ENCODE peak calls at places on chromosomes 4 and X, in six cellular contexts. K, H, B, X, R and O are unnamed samples.

GRCh38 chr4:140427104-140427918 is at the start of gene CLGN:
- DNase-seq in K (peak), H (peak), B (peak), X (peak), R (peak), O (peak)

GRCh38 chr4:4256799-4257198 is 8.8 kb upstream of the TMEM128 start:
- DNase-seq in K (no peak), H (no peak), B (no peak), X (no peak), R (no peak), O (no peak)

GRCh38 chrX:43693602-43694406 is 37.7 kb downstream of the MAOA start:
- DNase-seq in K (peak), H (no peak), B (peak), X (no peak), R (peak), O (no peak)

GRCh38 chr4:17066241-17066640 is 167.8 kb upstream of the LDB2 start:
- DNase-seq in K (no peak), H (no peak), B (peak), X (no peak), R (peak), O (no peak)

GRCh38 chrX:51614353-51614752 is 4.4 kb downstream of the CENPVL3 start:
- DNase-seq in K (peak), H (no peak), B (peak), X (no peak), R (peak), O (no peak)

GRCh38 chr4:166735553-166735952 is 498.7 kb downstream of the SPOCK3 start:
- DNase-seq in K (no peak), H (no peak), B (no peak), X (no peak), R (no peak), O (no peak)

GRCh38 chr4:3365871-3366842 is 73.3 kb downstream of the RGS12 start:
- DNase-seq in K (no peak), H (no peak), B (no peak), X (no peak), R (no peak), O (no peak)

GRCh38 chr4:162347492-162348213 is 183.9 kb upstream of the FSTL5 start:
- DNase-seq in K (no peak), H (no peak), B (no peak), X (no peak), R (no peak), O (no peak)

GRCh38 chr4:186689476-186689875 is 34.2 kb downstream of the FAT1 start:
- DNase-seq in K (no peak), H (no peak), B (no peak), X (no peak), R (no peak), O (no peak)

GRCh38 chrX:116031331-116031730 is 139.2 kb upstream of the AGTR2 start:
- DNase-seq in K (no peak), H (no peak), B (no peak), X (no peak), R (no peak), O (no peak)

GRCh38 chr4:961651-962230 is 11.6 kb downstream of the DGKQ start:
- DNase-seq in K (no peak), H (peak), B (no peak), X (no peak), R (no peak), O (no peak)

GRCh38 chr4:175833574-175834350 is 21.7 kb upstream of the GPM6A start:
- DNase-seq in K (peak), H (no peak), B (peak), X (no peak), R (no peak), O (no peak)

GRCh38 chr4:24274401-24275035 is 309.8 kb downstream of the DHX15 start:
- DNase-seq in K (peak), H (no peak), B (peak), X (no peak), R (no peak), O (no peak)

GRCh38 chr4:182808673-182809416 is 108.3 kb downstream of the DCTD start:
- DNase-seq in K (no peak), H (no peak), B (no peak), X (peak), R (peak), O (peak)

GRCh38 chrX:78958419-78959116 is 13.4 kb downstream of the P2RY10 start:
- DNase-seq in K (no peak), H (no peak), B (no peak), X (no peak), R (no peak), O (peak)

GRCh38 chr4:133856736-133857355 is 344.7 kb downstream of the PABPC4L start:
- DNase-seq in K (no peak), H (no peak), B (no peak), X (no peak), R (no peak), O (no peak)

GRCh38 chr4:108700358-108700757 is 50.0 kb downstream of the OSTC start:
- DNase-seq in K (peak), H (no peak), B (peak), X (no peak), R (peak), O (no peak)

GRCh38 chr4:186657766-186658165 is 65.9 kb downstream of the FAT1 start:
- DNase-seq in K (peak), H (no peak), B (peak), X (no peak), R (no peak), O (no peak)

GRCh38 chrX:17738002-17738713 is 865 bp downstream of the SCML1 start:
- DNase-seq in K (peak), H (no peak), B (peak), X (peak), R (peak), O (peak)

GRCh38 chrX:54786972-54787371 is 11.1 kb downstream of the ITIH6 start:
- DNase-seq in K (no peak), H (no peak), B (no peak), X (no peak), R (no peak), O (peak)